ENCODE peak calls at places on chromosome 1, in ten cellular contexts. L is neural progenitor cell; Z is kidney tubule cell; E is left ventricle myocardium superior; M is GM18507; J is prostate gland; T is GM23248; W is stimulated activated effector memory CD8-positive, alpha-beta T cell treated with anti-CD3 and anti-CD28 coated beads, Interleukin-12 subunit alpha, Interleukin-12 subunit beta, amount 100 ng/mL, for 72 hours; A is fibroblast of pulmonary artery; Y is EL. U is an unnamed sample.

GRCh38 chr1:228279722-228280105 is 71.9 kb downstream of the OBSCN start:
- DNase-seq in L (no peak), Z (no peak), E (peak; percentile 25), M (no peak), J (no peak), T (no peak), W (no peak), A (no peak), Y (no peak), U (no peak)

GRCh38 chr1:91006113-91006908 is 15.5 kb downstream of the ZNF644 start:
- DNase-seq in L (no peak), Z (peak; percentile 11), E (no peak), M (no peak), J (no peak), T (no peak), W (no peak), A (no peak), Y (no peak), U (no peak)

GRCh38 chr1:106620521-106620954 is 435.9 kb upstream of the PRMT6 start:
- DNase-seq in L (no peak), Z (peak; percentile 90), E (no peak), M (no peak), J (no peak), T (peak; percentile 92), W (no peak), A (peak; percentile 8), Y (peak; percentile 23), U (peak; percentile 80)

GRCh38 chr1:113747376-113747775 is 11.9 kb downstream of the PHTF1 start:
- DNase-seq in L (no peak), Z (peak; percentile 53), E (no peak), M (no peak), J (no peak), T (peak; percentile 72), W (no peak), A (peak; percentile 59), Y (peak; percentile 57), U (peak; percentile 12)

GRCh38 chr1:24112381-24113169 is 640 bp upstream of the MYOM3 start:
- DNase-seq in L (peak; percentile 74), Z (peak; percentile 83), E (peak; percentile 85), M (peak; percentile 29), J (peak; percentile 66), T (peak; percentile 92), W (peak; percentile 22), A (peak; percentile 70), Y (peak; percentile 47), U (peak; percentile 73)

GRCh38 chr1:71101839-71102376 is 21.1 kb upstream of the ZRANB2 start:
- DNase-seq in L (no peak), Z (no peak), E (no peak), M (no peak), J (no peak), T (no peak), W (no peak), A (no peak), Y (no peak), U (no peak)

GRCh38 chr1:205275133-205275532 is 46.4 kb downstream of the NUAK2 start:
- DNase-seq in L (no peak), Z (peak; percentile 53), E (no peak), M (no peak), J (peak; percentile 65), T (no peak), W (no peak), A (no peak), Y (no peak), U (no peak)

GRCh38 chr1:113380075-113380474 is 10.2 kb upstream of the MAGI3 start:
- DNase-seq in L (no peak), Z (no peak), E (no peak), M (no peak), J (no peak), T (no peak), W (no peak), A (no peak), Y (no peak), U (no peak)

GRCh38 chr1:164784960-164785359 is 226.0 kb downstream of the PBX1 start:
- DNase-seq in L (no peak), Z (no peak), E (no peak), M (no peak), J (no peak), T (no peak), W (no peak), A (no peak), Y (no peak), U (no peak)

GRCh38 chr1:168676861-168677260 is 52.1 kb downstream of the DPT start:
- DNase-seq in L (no peak), Z (no peak), E (no peak), M (no peak), J (no peak), T (no peak), W (no peak), A (no peak), Y (no peak), U (no peak)

GRCh38 chr1:223052931-223053330 is 90.1 kb downstream of the TLR5 start:
- DNase-seq in L (no peak), Z (no peak), E (no peak), M (no peak), J (no peak), T (peak; percentile 82), W (no peak), A (peak; percentile 7), Y (peak; percentile 22), U (no peak)